ENCODE peak calls at places on chromosomes 7 and 10, in ten cellular contexts. N is prostate gland, W is dorsolateral prefrontal cortex, F is left ventricle myocardium inferior, O is A549, R is H1, M is HepG2, D is lung, T is A673, A is OCI-LY7. B is an unnamed sample.

GRCh38 chr7:155257482-155258232 is 40.0 kb upstream of the INSIG1 start:
- DNase-seq in N (peak), W (no peak), F (peak), O (no peak), R (no peak), M (no peak), D (peak), T (peak), A (no peak), B (peak)

GRCh38 chr7:29812185-29812876 is 6.0 kb downstream of the WIPF3 start:
- DNase-seq in N (no peak), W (no peak), F (no peak), O (no peak), R (no peak), M (no peak), D (no peak), T (no peak), A (no peak), B (no peak)

GRCh38 chr7:6183006-6183405 is 89.4 kb downstream of the CYTH3 start:
- DNase-seq in N (no peak), W (no peak), F (no peak), O (no peak), R (no peak), M (no peak), D (no peak), T (no peak), A (no peak), B (no peak)

GRCh38 chr10:118259288-118259906 is 82.7 kb downstream of the FAM204A start:
- DNase-seq in N (peak), W (no peak), F (no peak), O (peak), R (peak), M (peak), D (no peak), T (peak), A (peak), B (no peak)

GRCh38 chr10:36880898-36881297 is 244.5 kb upstream of the ANKRD30A start:
- DNase-seq in N (no peak), W (no peak), F (no peak), O (peak), R (no peak), M (peak), D (no peak), T (peak), A (peak), B (peak)

GRCh38 chr7:69526570-69526969 is 71.7 kb upstream of the AUTS2 start:
- DNase-seq in N (no peak), W (no peak), F (no peak), O (no peak), R (no peak), M (no peak), D (no peak), T (peak), A (no peak), B (no peak)

GRCh38 chr10:131090761-131091661 is 220.5 kb downstream of the TCERG1L start:
- DNase-seq in N (no peak), W (no peak), F (no peak), O (no peak), R (peak), M (no peak), D (no peak), T (peak), A (no peak), B (no peak)

GRCh38 chr7:8724080-8724718 is 290.8 kb downstream of the NXPH1 start:
- DNase-seq in N (no peak), W (peak), F (no peak), O (peak), R (peak), M (peak), D (no peak), T (peak), A (peak), B (no peak)

GRCh38 chr7:50721661-50722259 is 60.9 kb downstream of the GRB10 start:
- DNase-seq in N (peak), W (no peak), F (peak), O (no peak), R (no peak), M (no peak), D (no peak), T (no peak), A (no peak), B (no peak)

GRCh38 chr7:36312064-36312914 is 77.4 kb upstream of the ANLN start:
- DNase-seq in N (peak), W (no peak), F (no peak), O (no peak), R (peak), M (peak), D (peak), T (no peak), A (peak), B (peak)

GRCh38 chr7:40987571-40987970 is 715.3 kb downstream of the INHBA start:
- DNase-seq in N (no peak), W (no peak), F (no peak), O (no peak), R (no peak), M (no peak), D (no peak), T (no peak), A (no peak), B (no peak)

GRCh38 chr10:29736325-29737208 is 101.8 kb upstream of the SVIL start:
- DNase-seq in N (peak), W (no peak), F (peak), O (peak), R (peak), M (no peak), D (peak), T (peak), A (no peak), B (no peak)

GRCh38 chr10:116221053-116221452 is 52.0 kb downstream of the GFRA1 start:
- DNase-seq in N (no peak), W (no peak), F (no peak), O (no peak), R (no peak), M (no peak), D (no peak), T (no peak), A (no peak), B (no peak)

GRCh38 chr7:28076421-28077163 is 104.0 kb downstream of the JAZF1 start:
- DNase-seq in N (no peak), W (no peak), F (no peak), O (no peak), R (no peak), M (no peak), D (no peak), T (no peak), A (no peak), B (no peak)

GRCh38 chr10:72340510-72340895 is 14.2 kb downstream of the DNAJB12 start:
- DNase-seq in N (no peak), W (peak), F (peak), O (peak), R (peak), M (no peak), D (peak), T (peak), A (peak), B (no peak)

GRCh38 chr7:106915873-106916272 is 50.8 kb downstream of the PIK3CG start:
- DNase-seq in N (no peak), W (no peak), F (no peak), O (no peak), R (no peak), M (no peak), D (no peak), T (no peak), A (no peak), B (no peak)

GRCh38 chr7:247636-248035 is 42.3 kb upstream of the FOXL3 start:
- DNase-seq in N (no peak), W (no peak), F (no peak), O (no peak), R (no peak), M (no peak), D (no peak), T (no peak), A (no peak), B (no peak)

DNA sequence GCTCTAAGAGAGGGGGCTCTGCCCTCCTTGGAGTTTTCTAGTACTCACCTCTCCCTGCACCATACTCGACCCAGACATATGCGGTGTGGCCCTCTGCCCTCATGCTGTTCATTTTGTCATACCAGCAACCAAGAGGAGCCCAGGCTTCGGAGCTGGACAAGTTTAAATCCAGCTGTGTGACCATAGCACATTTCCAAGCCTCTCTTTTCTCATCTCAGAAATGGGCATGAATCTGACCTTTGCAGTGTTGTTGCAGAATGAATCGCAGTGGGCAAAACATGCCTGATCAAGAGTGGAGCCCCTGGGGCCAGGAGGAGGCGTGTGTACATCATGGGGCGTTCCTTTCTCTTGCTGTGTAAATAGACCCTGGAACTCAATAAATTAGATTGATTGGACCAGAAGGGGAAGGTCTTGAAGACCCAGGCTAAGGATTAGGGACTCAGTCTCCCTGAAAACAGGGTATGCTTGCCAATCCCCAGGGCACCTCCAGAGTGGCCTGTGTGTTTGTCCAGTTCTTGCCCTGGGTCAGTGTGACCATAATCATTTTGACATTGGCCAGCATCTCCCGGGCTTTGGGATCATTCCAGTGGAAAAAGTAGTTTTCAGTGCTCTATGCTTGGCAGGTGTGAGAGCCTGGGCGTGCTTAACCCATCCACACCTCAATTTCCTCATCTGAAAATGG is 59.6 kb downstream of the ZMIZ1 start:
- DNase-seq in N (no peak), W (no peak), F (no peak), O (no peak), R (no peak), M (no peak), D (no peak), T (no peak), A (no peak), B (no peak)
- H3K27ac ChIP-seq in N (no peak), W (no peak), F (peak), O (peak), R (no peak), M (peak), D (peak), T (no peak), A (no peak), B (no peak)

DNA sequence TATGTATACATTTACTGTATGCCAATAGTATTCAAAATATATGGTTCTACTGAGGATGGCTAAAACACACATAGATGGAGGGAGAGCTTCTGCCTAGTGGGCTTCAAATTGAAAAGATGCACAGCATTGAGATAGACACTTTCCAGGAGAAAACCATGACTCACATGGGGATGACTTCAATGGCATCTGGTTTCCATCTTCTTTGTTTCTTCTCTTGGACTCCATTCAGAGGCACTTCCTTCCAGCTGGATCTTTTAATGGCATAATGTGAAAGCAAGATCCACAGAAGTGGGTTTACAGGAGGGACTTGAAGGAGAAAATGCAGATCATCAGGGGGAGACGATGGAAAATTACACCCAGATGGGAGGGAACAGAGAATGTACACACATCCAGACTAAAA is 84.9 kb downstream of the ZNF365 start:
- DNase-seq in N (no peak), W (no peak), F (no peak), O (no peak), R (no peak), M (no peak), D (no peak), T (peak), A (no peak), B (no peak)
- H3K27ac ChIP-seq in N (no peak), W (no peak), F (peak), O (no peak), R (no peak), M (no peak), D (no peak), T (no peak), A (no peak), B (no peak)

DNA sequence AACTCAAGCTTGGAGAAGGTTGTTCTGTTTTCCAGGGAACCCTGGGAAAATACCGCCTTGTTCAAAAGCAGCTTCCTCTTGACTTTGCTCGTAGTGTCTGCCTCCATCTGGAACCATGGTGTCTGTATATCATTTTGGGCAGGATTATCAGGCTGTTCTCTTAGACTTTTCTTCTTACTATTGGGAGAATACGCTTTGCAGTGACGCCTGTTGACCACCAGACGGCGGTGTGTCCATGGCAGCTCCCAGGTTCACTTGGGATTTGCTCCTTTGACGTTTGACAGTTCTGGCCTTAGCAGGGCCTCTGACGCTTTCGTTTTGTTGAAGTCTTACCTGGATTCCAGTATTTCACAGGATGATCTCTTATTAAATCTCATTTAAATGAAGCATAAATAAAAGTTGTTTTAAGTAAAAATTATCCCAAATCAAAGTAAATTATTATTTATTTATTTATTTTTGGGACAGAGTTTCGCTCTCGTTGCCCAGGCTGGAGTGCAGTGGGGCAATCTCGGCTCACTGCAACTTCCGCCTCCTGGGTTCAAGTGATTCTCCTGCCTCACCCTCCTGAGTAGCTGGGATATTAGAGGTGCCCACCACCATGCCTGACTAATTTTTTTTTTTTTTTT is 41.8 kb upstream of the GJD4 start:
- DNase-seq in N (peak), W (peak), F (peak), O (peak), R (peak), M (peak), D (peak), T (peak), A (peak), B (no peak)
- H3K27ac ChIP-seq in N (no peak), W (no peak), F (peak), O (no peak), R (no peak), M (no peak), D (no peak), T (no peak), A (no peak), B (no peak)

GRCh38 chr10:17665742-17666141 is 21.8 kb downstream of the STAM start:
- DNase-seq in N (no peak), W (no peak), F (no peak), O (no peak), R (no peak), M (peak), D (no peak), T (peak), A (no peak), B (no peak)
- H3K27ac ChIP-seq in N (no peak), W (peak), F (peak), O (peak), R (no peak), M (no peak), D (no peak), T (no peak), A (no peak), B (peak)

DNA sequence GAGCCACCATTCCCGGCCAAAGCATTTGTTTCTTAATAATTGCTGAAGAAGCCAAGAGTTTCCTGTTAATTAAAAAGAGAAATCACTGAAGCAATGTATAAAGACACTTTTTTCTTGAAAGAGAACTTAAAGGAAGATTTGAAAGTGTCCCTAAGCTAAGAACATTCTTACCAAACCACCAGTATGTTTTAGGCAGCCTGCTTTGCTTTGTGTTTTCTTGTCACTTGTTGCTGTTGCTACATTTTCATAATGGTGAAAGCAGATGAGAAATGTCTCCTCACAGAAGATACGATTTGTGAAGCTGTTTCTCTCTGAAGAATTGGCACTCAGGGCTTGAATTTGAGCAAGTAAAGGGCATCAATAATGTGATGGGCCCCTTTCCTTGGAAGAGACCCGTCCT is 30.9 kb downstream of the TCF7L2 start:
- DNase-seq in N (no peak), W (no peak), F (no peak), O (no peak), R (no peak), M (no peak), D (no peak), T (no peak), A (no peak), B (no peak)
- H3K27ac ChIP-seq in N (no peak), W (no peak), F (no peak), O (no peak), R (no peak), M (no peak), D (no peak), T (no peak), A (no peak), B (no peak)

DNA sequence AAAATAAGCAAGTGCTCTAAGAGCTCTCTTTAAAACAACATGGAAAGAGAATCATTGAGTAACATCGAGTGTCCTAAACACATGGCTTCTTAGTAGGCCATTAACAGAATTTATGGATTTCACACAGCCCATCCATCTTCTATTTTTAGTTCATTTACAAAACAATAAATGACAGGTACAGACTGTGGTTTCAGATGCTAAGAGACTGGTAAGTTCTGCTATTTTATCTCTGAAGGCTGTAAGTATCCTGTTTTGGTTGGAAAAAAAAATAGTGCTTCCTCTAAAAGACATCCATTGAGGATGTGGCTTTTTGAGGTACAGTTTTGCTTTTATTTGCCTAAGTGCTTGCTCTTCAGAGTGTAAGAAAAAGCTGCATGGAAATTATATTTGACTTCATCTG is 27.4 kb upstream of the GNAI1 start:
- DNase-seq in N (no peak), W (no peak), F (no peak), O (no peak), R (no peak), M (no peak), D (no peak), T (no peak), A (no peak), B (no peak)
- H3K27ac ChIP-seq in N (no peak), W (no peak), F (peak), O (no peak), R (no peak), M (no peak), D (no peak), T (no peak), A (no peak), B (no peak)

GRCh38 chr7:142774826-142775225 is 4.1 kb downstream of the PRSS2 start:
- DNase-seq in N (no peak), W (no peak), F (no peak), O (no peak), R (no peak), M (no peak), D (no peak), T (no peak), A (no peak), B (no peak)

GRCh38 chr7:142773230-142773629 is 2.5 kb downstream of the PRSS2 start:
- DNase-seq in N (no peak), W (no peak), F (no peak), O (no peak), R (no peak), M (no peak), D (no peak), T (no peak), A (no peak), B (no peak)

GRCh38 chr7:142777318-142777717 is 6.5 kb downstream of the PRSS2 start:
- DNase-seq in N (no peak), W (no peak), F (no peak), O (no peak), R (no peak), M (no peak), D (no peak), T (no peak), A (no peak), B (no peak)

GRCh38 chr7:142773937-142774744 is 3.4 kb downstream of the PRSS2 start:
- DNase-seq in N (no peak), W (no peak), F (no peak), O (no peak), R (no peak), M (no peak), D (no peak), T (no peak), A (no peak), B (no peak)

GRCh38 chr7:142776206-142776844 is 5.6 kb downstream of the PRSS2 start:
- DNase-seq in N (no peak), W (no peak), F (no peak), O (no peak), R (no peak), M (no peak), D (no peak), T (no peak), A (no peak), B (no peak)
- H3K27ac ChIP-seq in N (no peak), W (no peak), F (no peak), O (no peak), R (no peak), M (no peak), D (no peak), T (no peak), A (no peak), B (no peak)

DNA sequence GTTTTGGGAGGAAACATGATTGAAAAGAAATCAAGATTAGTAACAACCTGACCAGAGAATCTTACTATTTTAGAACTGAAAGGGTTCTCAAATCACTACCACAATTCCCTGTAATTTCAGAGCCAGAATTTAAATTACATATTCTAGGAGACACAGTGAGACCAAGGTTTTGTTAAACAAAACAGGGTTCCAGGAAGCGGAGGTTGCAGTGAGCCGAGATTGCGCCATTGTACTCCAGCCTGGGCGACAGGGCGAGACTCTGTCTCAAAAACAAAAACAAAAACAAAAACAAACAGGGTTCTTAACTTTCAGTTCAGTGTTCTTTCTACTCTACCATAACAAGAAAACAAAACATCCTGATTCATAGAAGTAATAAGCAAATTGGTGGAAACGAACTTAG is 57.6 kb downstream of the SNX13 start:
- DNase-seq in N (no peak), W (no peak), F (no peak), O (no peak), R (no peak), M (no peak), D (no peak), T (no peak), A (no peak), B (no peak)
- H3K27ac ChIP-seq in N (no peak), W (no peak), F (no peak), O (no peak), R (no peak), M (no peak), D (no peak), T (no peak), A (no peak), B (no peak)

GRCh38 chr7:74217455-74218342 is 7.9 kb downstream of the LAT2 start:
- DNase-seq in N (no peak), W (no peak), F (no peak), O (no peak), R (no peak), M (no peak), D (no peak), T (no peak), A (peak), B (no peak)

GRCh38 chr7:74212661-74213060 is 2.9 kb downstream of the LAT2 start:
- DNase-seq in N (no peak), W (no peak), F (no peak), O (no peak), R (no peak), M (no peak), D (no peak), T (no peak), A (no peak), B (no peak)

GRCh38 chr7:74215921-74216320 is 6.1 kb downstream of the LAT2 start:
- DNase-seq in N (no peak), W (no peak), F (no peak), O (no peak), R (no peak), M (no peak), D (no peak), T (no peak), A (no peak), B (no peak)

GRCh38 chr7:74216361-74216761 is 6.6 kb downstream of the LAT2 start:
- DNase-seq in N (no peak), W (no peak), F (no peak), O (no peak), R (no peak), M (no peak), D (no peak), T (no peak), A (peak), B (no peak)

GRCh38 chr7:74214816-74215630 is 5.2 kb downstream of the LAT2 start:
- DNase-seq in N (no peak), W (no peak), F (no peak), O (no peak), R (no peak), M (no peak), D (no peak), T (no peak), A (no peak), B (no peak)
- H3K27ac ChIP-seq in N (no peak), W (no peak), F (no peak), O (no peak), R (no peak), M (no peak), D (no peak), T (no peak), A (peak), B (no peak)